ENCODE peak calls at places on chromosomes 2 and 18, in seven cellular contexts. E, S, U, I, P, M and N are unnamed samples.

GRCh38 chr2:159875083-159875482 is 77.1 kb upstream of the CD302 start:
- DNase-seq in S (no peak), M (no peak), I (no peak), E (no peak), P (no peak), U (no peak), N (no peak)

GRCh38 chr2:232367016-232367415 is 11.5 kb upstream of the ALPP start:
- DNase-seq in S (no peak), E (no peak), P (no peak), I (no peak), U (peak; percentile 8), M (no peak), N (no peak)

GRCh38 chr2:138034536-138034935 is 70.3 kb downstream of the HNMT start:
- DNase-seq in I (no peak), P (no peak), U (no peak), S (no peak), M (no peak), E (no peak), N (no peak)

GRCh38 chr2:124666976-124667375 is 641.9 kb downstream of the CNTNAP5 start:
- DNase-seq in U (no peak), I (no peak), M (no peak), S (no peak), P (no peak), E (no peak), N (no peak)

GRCh38 chr2:186059096-186059495 is 320.5 kb downstream of the FSIP2 start:
- DNase-seq in S (no peak), E (peak; percentile 25), P (no peak), U (no peak), M (no peak), I (no peak), N (no peak)

GRCh38 chr2:130825231-130825971 is 11.3 kb upstream of the ARHGEF4 start:
- DNase-seq in P (no peak), I (no peak), M (no peak), S (no peak), E (no peak), U (peak; percentile 81), N (no peak)

GRCh38 chr2:216776076-216776726 is 80.9 kb upstream of the IGFBP5 start:
- DNase-seq in E (no peak), S (no peak), I (no peak), P (no peak), U (no peak), M (no peak), N (no peak)

GRCh38 chr2:10493636-10494281 is 45.6 kb upstream of the ODC1 start:
- DNase-seq in E (peak; percentile 37), I (peak; percentile 91), P (peak; percentile 40), S (no peak), M (peak; percentile 61), U (peak; percentile 21), N (peak; percentile 55)

GRCh38 chr2:100786297-100786658 is 33.7 kb upstream of the NPAS2 start:
- DNase-seq in P (no peak), I (peak; percentile 75), S (peak; percentile 40), E (peak; percentile 74), M (no peak), U (peak; percentile 48), N (peak; percentile 80)

GRCh38 chr2:239275871-239276812 is 124.7 kb downstream of the HDAC4 start:
- DNase-seq in E (peak; percentile 26), I (peak; percentile 46), U (peak; percentile 69), S (peak; percentile 66), M (no peak), P (peak; percentile 56), N (peak; percentile 53)

GRCh38 chr2:127649684-127650040 is 3.7 kb downstream of the GPR17 start:
- DNase-seq in I (peak; percentile 83), S (peak; percentile 57), U (peak; percentile 79), P (peak; percentile 80), M (no peak), E (peak; percentile 88), N (peak; percentile 39)

GRCh38 chr2:96556441-96557330 is 20.1 kb downstream of the ARID5A start:
- DNase-seq in M (no peak), I (peak; percentile 88), S (no peak), U (no peak), P (no peak), E (peak; percentile 56), N (no peak)

GRCh38 chr2:48134704-48135103 is 228.4 kb upstream of the FBXO11 start:
- DNase-seq in E (no peak), U (no peak), P (no peak), M (no peak), S (no peak), I (no peak), N (no peak)

GRCh38 chr2:231926761-231927565 is 767 bp upstream of the NPPC start:
- DNase-seq in S (no peak), E (no peak), I (no peak), U (peak; percentile 69), M (no peak), P (no peak), N (no peak)

GRCh38 chr2:160406591-160407392 is 86.8 kb downstream of the RBMS1 start:
- DNase-seq in U (peak; percentile 50), S (no peak), E (peak; percentile 85), I (peak; percentile 31), P (no peak), M (peak; percentile 48), N (no peak)

GRCh38 chr2:19048593-19049264 is 309.7 kb downstream of the OSR1 start:
- DNase-seq in E (peak; percentile 73), M (no peak), I (peak; percentile 14), S (no peak), U (no peak), P (peak; percentile 75), N (no peak)

GRCh38 chr2:232260075-232260474 is 118.5 kb upstream of the ALPP start:
- DNase-seq in M (no peak), I (peak; percentile 53), P (no peak), S (peak; percentile 66), U (no peak), E (peak; percentile 94), N (peak; percentile 71)

GRCh38 chr2:143132360-143132759 is 3.1 kb downstream of the ARHGAP15 start:
- DNase-seq in U (no peak), E (no peak), P (no peak), I (no peak), M (no peak), S (no peak), N (no peak)
- H3K4me3 ChIP-seq in U (no peak overlapping the region), E (no peak overlapping the region), P (no peak overlapping the region), I (no peak overlapping the region), M (no peak overlapping the region), S (no peak overlapping the region), N (no peak overlapping the region)

GRCh38 chr2:108034843-108035242 is 48.5 kb downstream of the SLC5A7 start:
- DNase-seq in M (no peak), E (no peak), S (no peak), I (no peak), U (no peak), P (no peak), N (no peak)
- TF ChIP-seq CTCF in M (peak; percentile 26), E (no peak), S (no peak), I (peak; percentile 47), U (no peak), P (no peak), N (no peak)

GRCh38 chr2:58239243-58239642 is 1.9 kb downstream of the FANCL start:
- DNase-seq in S (no peak), P (no peak), M (no peak), U (no peak), E (no peak), I (no peak), N (no peak)
- H3K4me3 ChIP-seq in S (no peak overlapping the region), P (no peak overlapping the region), M (peak overlapping the region; percentile 95), U (peak overlapping the region; percentile 97), E (no peak overlapping the region), I (peak overlapping the region; percentile 94), N (no peak overlapping the region)

GRCh38 chr2:165558832-165559231 is 89.3 kb downstream of the CSRNP3 start:
- DNase-seq in E (no peak), U (no peak), M (no peak), P (no peak), S (no peak), I (no peak), N (no peak)
- TF ChIP-seq CTCF in E (no peak), U (peak; percentile 42), M (peak; percentile 13), P (no peak), S (no peak), I (no peak), N (peak; percentile 12)

DNA sequence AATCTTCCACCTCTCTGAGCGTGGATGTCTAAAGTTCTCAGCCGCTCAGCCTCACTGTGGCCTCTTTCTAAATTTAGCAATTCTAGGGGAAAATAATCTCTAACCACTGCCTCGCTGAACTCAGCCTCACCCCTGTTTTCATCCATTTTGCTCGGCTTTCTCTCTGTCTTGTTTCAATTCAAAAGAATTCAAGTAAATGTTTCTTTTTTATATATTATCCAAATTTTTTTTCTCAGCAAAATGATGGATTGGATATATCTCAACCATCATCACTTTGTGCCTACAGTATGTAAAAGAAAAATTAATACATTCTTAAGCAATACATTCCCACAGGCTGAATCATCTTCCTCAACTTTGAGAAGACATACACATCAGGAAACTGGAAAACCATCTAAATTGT is 24.0 kb upstream of the GALNT5 start:
- DNase-seq in E (peak; percentile 76), U (no peak), M (no peak), S (no peak), I (no peak), P (no peak), N (no peak)
- H3K4me3 ChIP-seq in E (no peak overlapping the region), U (no peak overlapping the region), M (no peak overlapping the region), S (no peak overlapping the region), I (no peak overlapping the region), P (no peak overlapping the region), N (no peak overlapping the region)

GRCh38 chr18:58314284-58314683 is 270.3 kb downstream of the NEDD4L start:
- DNase-seq in U (no peak), E (peak; percentile 94), I (peak; percentile 31), M (no peak), P (no peak), S (peak; percentile 43), N (peak; percentile 94)

GRCh38 chr18:58316400-58316942 is 272.4 kb downstream of the NEDD4L start:
- DNase-seq in S (no peak), I (no peak), P (no peak), M (no peak), E (no peak), U (peak; percentile 63), N (no peak)

GRCh38 chr18:58315739-58316215 is 271.8 kb downstream of the NEDD4L start:
- DNase-seq in M (no peak), S (no peak), E (no peak), P (no peak), I (peak; percentile 37), U (no peak), N (no peak)

GRCh38 chr18:58313491-58314032 is 269.5 kb downstream of the NEDD4L start:
- DNase-seq in I (no peak), U (no peak), E (no peak), S (no peak), P (peak; percentile 92), M (no peak), N (no peak)

GRCh38 chr18:58315041-58315440 is 271.0 kb downstream of the NEDD4L start:
- DNase-seq in E (no peak), I (no peak), P (no peak), S (no peak), M (no peak), U (no peak), N (no peak)
- TF ChIP-seq CTCF in E (no peak), I (no peak), P (no peak), S (no peak), M (no peak), U (no peak), N (no peak)

DNA sequence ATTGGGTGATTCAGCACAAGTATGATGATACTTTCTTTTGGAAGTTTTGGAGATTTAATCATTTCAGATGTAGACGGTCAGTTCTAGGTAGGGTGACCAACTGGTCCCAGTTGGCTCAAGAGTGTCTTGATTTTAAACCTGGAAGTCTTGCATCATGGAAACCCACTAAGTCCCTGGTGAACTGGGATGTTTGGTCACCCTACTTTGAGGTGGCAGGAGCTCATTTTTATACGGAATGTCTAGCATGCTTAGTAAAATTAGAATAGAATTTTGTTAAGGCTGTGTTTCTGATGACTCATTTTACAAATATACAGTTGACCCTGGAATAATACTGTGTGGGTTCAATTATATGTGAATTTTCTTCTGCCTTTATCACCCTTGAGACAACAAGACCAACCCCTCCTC is 61.5 kb upstream of the DOCK10 start:
- DNase-seq in U (no peak), E (peak; percentile 47), P (no peak), M (no peak), S (peak; percentile 30), I (no peak), N (peak; percentile 54)
- H3K4me3 ChIP-seq in U (no peak overlapping the region), E (no peak overlapping the region), P (no peak overlapping the region), M (no peak overlapping the region), S (no peak overlapping the region), I (no peak overlapping the region), N (no peak overlapping the region)